ENCODE peak calls at places on chromosome 10, in nine cellular contexts. One of them, this sample, is unnamed.

GRCh38 chr10:31853629-31854028 is 75.0 kb downstream of the ARHGAP12 start:
- DNase-seq in fibroblast of lung: no peak
- DNase-seq in HFF-Myc: no peak
- DNase-seq in CD8-positive, alpha-beta T cell: no peak
- DNase-seq in foreskin fibroblast: no peak
- DNase-seq in astrocyte of the cerebellum: no peak
- DNase-seq in cardiac muscle cell: no peak
- DNase-seq in pancreas: no peak
- DNase-seq in HepG2: no peak
- DNase-seq in this sample: no peak

GRCh38 chr10:102497545-102497944 is 5.0 kb downstream of the ACTR1A start:
- DNase-seq in CD8-positive, alpha-beta T cell: no peak
- DNase-seq in fibroblast of lung: no peak
- DNase-seq in astrocyte of the cerebellum: no peak
- DNase-seq in HFF-Myc: no peak
- DNase-seq in cardiac muscle cell: no peak
- DNase-seq in HepG2: no peak
- DNase-seq in foreskin fibroblast: no peak
- DNase-seq in pancreas: no peak
- DNase-seq in this sample: no peak

GRCh38 chr10:51886438-51887068 is 187.2 kb upstream of the CSTF2T start:
- DNase-seq in astrocyte of the cerebellum: no peak
- DNase-seq in HFF-Myc: no peak
- DNase-seq in foreskin fibroblast: peak; percentile 53
- DNase-seq in CD8-positive, alpha-beta T cell: no peak
- DNase-seq in cardiac muscle cell: peak; percentile 38
- DNase-seq in HepG2: no peak
- DNase-seq in pancreas: no peak
- DNase-seq in fibroblast of lung: peak; percentile 73
- DNase-seq in this sample: no peak

GRCh38 chr10:79472449-79472848 is 27.0 kb upstream of the ZCCHC24 start:
- DNase-seq in foreskin fibroblast: no peak
- DNase-seq in fibroblast of lung: no peak
- DNase-seq in cardiac muscle cell: no peak
- DNase-seq in astrocyte of the cerebellum: no peak
- DNase-seq in HFF-Myc: no peak
- DNase-seq in HepG2: no peak
- DNase-seq in pancreas: no peak
- DNase-seq in CD8-positive, alpha-beta T cell: no peak
- DNase-seq in this sample: no peak

GRCh38 chr10:132065491-132066105 is at the start of gene JAKMIP3:
- DNase-seq in cardiac muscle cell: peak; percentile 92
- DNase-seq in HepG2: peak; percentile 72
- DNase-seq in fibroblast of lung: peak; percentile 90
- DNase-seq in pancreas: peak; percentile 46
- DNase-seq in astrocyte of the cerebellum: peak; percentile 79
- DNase-seq in HFF-Myc: peak; percentile 47
- DNase-seq in foreskin fibroblast: peak; percentile 83
- DNase-seq in CD8-positive, alpha-beta T cell: no peak
- DNase-seq in this sample: no peak

GRCh38 chr10:73812662-73813061 is 1.3 kb upstream of the NDST2 start:
- DNase-seq in foreskin fibroblast: no peak
- DNase-seq in fibroblast of lung: no peak
- DNase-seq in HFF-Myc: no peak
- DNase-seq in HepG2: no peak
- DNase-seq in astrocyte of the cerebellum: no peak
- DNase-seq in cardiac muscle cell: no peak
- DNase-seq in pancreas: no peak
- DNase-seq in CD8-positive, alpha-beta T cell: no peak
- DNase-seq in this sample: no peak

GRCh38 chr10:7634142-7634894 is 32.4 kb downstream of the ITIH5 start:
- DNase-seq in fibroblast of lung: no peak
- DNase-seq in HepG2: no peak
- DNase-seq in astrocyte of the cerebellum: no peak
- DNase-seq in cardiac muscle cell: no peak
- DNase-seq in pancreas: no peak
- DNase-seq in HFF-Myc: no peak
- DNase-seq in foreskin fibroblast: no peak
- DNase-seq in CD8-positive, alpha-beta T cell: no peak
- DNase-seq in this sample: no peak

GRCh38 chr10:70982443-70982842 is 94.1 kb upstream of the PCBD1 start:
- DNase-seq in pancreas: no peak
- DNase-seq in CD8-positive, alpha-beta T cell: no peak
- DNase-seq in cardiac muscle cell: no peak
- DNase-seq in HFF-Myc: no peak
- DNase-seq in HepG2: no peak
- DNase-seq in fibroblast of lung: no peak
- DNase-seq in foreskin fibroblast: peak; percentile 9
- DNase-seq in astrocyte of the cerebellum: no peak
- DNase-seq in this sample: no peak

GRCh38 chr10:75223507-75223906 is 12.2 kb downstream of the COMTD1 start:
- DNase-seq in astrocyte of the cerebellum: no peak
- DNase-seq in pancreas: no peak
- DNase-seq in cardiac muscle cell: no peak
- DNase-seq in CD8-positive, alpha-beta T cell: no peak
- DNase-seq in foreskin fibroblast: no peak
- DNase-seq in HepG2: no peak
- DNase-seq in fibroblast of lung: no peak
- DNase-seq in HFF-Myc: no peak
- DNase-seq in this sample: no peak

GRCh38 chr10:1550291-1550595 is 187.1 kb downstream of the ADARB2 start:
- DNase-seq in CD8-positive, alpha-beta T cell: no peak
- DNase-seq in fibroblast of lung: no peak
- DNase-seq in astrocyte of the cerebellum: no peak
- DNase-seq in cardiac muscle cell: no peak
- DNase-seq in pancreas: no peak
- DNase-seq in HepG2: no peak
- DNase-seq in foreskin fibroblast: no peak
- DNase-seq in HFF-Myc: no peak
- DNase-seq in this sample: no peak

GRCh38 chr10:94131885-94132284 is 138.2 kb downstream of the PLCE1 start:
- DNase-seq in foreskin fibroblast: peak; percentile 45
- DNase-seq in HFF-Myc: no peak
- DNase-seq in HepG2: no peak
- DNase-seq in CD8-positive, alpha-beta T cell: no peak
- DNase-seq in fibroblast of lung: peak; percentile 74
- DNase-seq in pancreas: no peak
- DNase-seq in astrocyte of the cerebellum: peak; percentile 62
- DNase-seq in cardiac muscle cell: peak; percentile 69
- DNase-seq in this sample: no peak

GRCh38 chr10:77853256-77853655 is 73.3 kb downstream of the DLG5 start:
- DNase-seq in HepG2: no peak
- DNase-seq in pancreas: no peak
- DNase-seq in astrocyte of the cerebellum: no peak
- DNase-seq in fibroblast of lung: no peak
- DNase-seq in CD8-positive, alpha-beta T cell: no peak
- DNase-seq in HFF-Myc: no peak
- DNase-seq in cardiac muscle cell: no peak
- DNase-seq in foreskin fibroblast: no peak
- DNase-seq in this sample: no peak

GRCh38 chr10:132875435-132875834 is 66.9 kb downstream of the CFAP46 start:
- DNase-seq in astrocyte of the cerebellum: no peak
- DNase-seq in foreskin fibroblast: no peak
- DNase-seq in HFF-Myc: no peak
- DNase-seq in fibroblast of lung: no peak
- DNase-seq in pancreas: no peak
- DNase-seq in HepG2: no peak
- DNase-seq in CD8-positive, alpha-beta T cell: no peak
- DNase-seq in cardiac muscle cell: no peak
- DNase-seq in this sample: no peak

GRCh38 chr10:110916554-110917346 is 2.2 kb downstream of the BBIP1 start:
- DNase-seq in fibroblast of lung: peak; percentile 92
- DNase-seq in astrocyte of the cerebellum: peak; percentile 23
- DNase-seq in CD8-positive, alpha-beta T cell: no peak
- DNase-seq in cardiac muscle cell: peak; percentile 58
- DNase-seq in HepG2: no peak
- DNase-seq in HFF-Myc: no peak
- DNase-seq in foreskin fibroblast: peak; percentile 81
- DNase-seq in pancreas: no peak
- DNase-seq in this sample: no peak

GRCh38 chr10:132793871-132794849 is 8.2 kb upstream of the NKX6-2 start:
- DNase-seq in fibroblast of lung: no peak
- DNase-seq in astrocyte of the cerebellum: no peak
- DNase-seq in HFF-Myc: no peak
- DNase-seq in cardiac muscle cell: no peak
- DNase-seq in foreskin fibroblast: no peak
- DNase-seq in HepG2: no peak
- DNase-seq in pancreas: no peak
- DNase-seq in CD8-positive, alpha-beta T cell: no peak
- DNase-seq in this sample: no peak

GRCh38 chr10:19638173-19638872 is 177.9 kb upstream of the PLXDC2 start:
- DNase-seq in cardiac muscle cell: peak; percentile 95
- DNase-seq in HepG2: peak; percentile 66
- DNase-seq in astrocyte of the cerebellum: peak; percentile 50
- DNase-seq in HFF-Myc: peak; percentile 88
- DNase-seq in CD8-positive, alpha-beta T cell: no peak
- DNase-seq in pancreas: no peak
- DNase-seq in foreskin fibroblast: peak; percentile 87
- DNase-seq in fibroblast of lung: peak; percentile 94
- DNase-seq in this sample: no peak

GRCh38 chr10:97905276-97905675 is 55.6 kb downstream of the GOLGA7B start:
- DNase-seq in pancreas: no peak
- DNase-seq in HepG2: no peak
- DNase-seq in cardiac muscle cell: no peak
- DNase-seq in foreskin fibroblast: no peak
- DNase-seq in HFF-Myc: no peak
- DNase-seq in astrocyte of the cerebellum: no peak
- DNase-seq in fibroblast of lung: no peak
- DNase-seq in CD8-positive, alpha-beta T cell: no peak
- DNase-seq in this sample: no peak

GRCh38 chr10:132198381-132199181 is 11.8 kb downstream of the DPYSL4 start:
- DNase-seq in HFF-Myc: no peak
- DNase-seq in cardiac muscle cell: no peak
- DNase-seq in HepG2: no peak
- DNase-seq in foreskin fibroblast: no peak
- DNase-seq in fibroblast of lung: no peak
- DNase-seq in pancreas: no peak
- DNase-seq in astrocyte of the cerebellum: no peak
- DNase-seq in CD8-positive, alpha-beta T cell: no peak
- DNase-seq in this sample: no peak

GRCh38 chr10:3889961-3890522 is 105.0 kb upstream of the KLF6 start:
- DNase-seq in pancreas: no peak
- DNase-seq in cardiac muscle cell: peak; percentile 43
- DNase-seq in HepG2: peak; percentile 99
- DNase-seq in foreskin fibroblast: peak; percentile 66
- DNase-seq in HFF-Myc: no peak
- DNase-seq in CD8-positive, alpha-beta T cell: no peak
- DNase-seq in astrocyte of the cerebellum: peak; percentile 62
- DNase-seq in fibroblast of lung: peak; percentile 95
- DNase-seq in this sample: no peak

GRCh38 chr10:62177111-62177510 is 91.5 kb downstream of the RTKN2 start:
- DNase-seq in astrocyte of the cerebellum: no peak
- DNase-seq in foreskin fibroblast: no peak
- DNase-seq in pancreas: no peak
- DNase-seq in cardiac muscle cell: peak; percentile 47
- DNase-seq in fibroblast of lung: peak; percentile 57
- DNase-seq in CD8-positive, alpha-beta T cell: no peak
- DNase-seq in HFF-Myc: no peak
- DNase-seq in HepG2: no peak
- DNase-seq in this sample: no peak

GRCh38 chr10:3668276-3668960 is 116.6 kb downstream of the KLF6 start:
- DNase-seq in CD8-positive, alpha-beta T cell: peak; percentile 44
- DNase-seq in fibroblast of lung: peak; percentile 91
- DNase-seq in foreskin fibroblast: no peak
- DNase-seq in cardiac muscle cell: peak; percentile 94
- DNase-seq in HFF-Myc: peak; percentile 5
- DNase-seq in HepG2: peak; percentile 55
- DNase-seq in astrocyte of the cerebellum: peak; percentile 23
- DNase-seq in pancreas: peak; percentile 42
- DNase-seq in this sample: peak; percentile 69

GRCh38 chr10:33136781-33137180 is 178.8 kb upstream of the ITGB1 start:
- DNase-seq in fibroblast of lung: peak; percentile 95
- DNase-seq in pancreas: no peak
- DNase-seq in cardiac muscle cell: no peak
- DNase-seq in HepG2: no peak
- DNase-seq in CD8-positive, alpha-beta T cell: no peak
- DNase-seq in foreskin fibroblast: no peak
- DNase-seq in HFF-Myc: no peak
- DNase-seq in astrocyte of the cerebellum: no peak
- DNase-seq in this sample: no peak

GRCh38 chr10:36446873-36447272 is 678.5 kb upstream of the ANKRD30A start:
- DNase-seq in astrocyte of the cerebellum: no peak
- DNase-seq in foreskin fibroblast: no peak
- DNase-seq in pancreas: peak; percentile 36
- DNase-seq in fibroblast of lung: no peak
- DNase-seq in HepG2: no peak
- DNase-seq in cardiac muscle cell: peak; percentile 37
- DNase-seq in HFF-Myc: no peak
- DNase-seq in CD8-positive, alpha-beta T cell: no peak
- DNase-seq in this sample: no peak
- H3K4me3 ChIP-seq in astrocyte of the cerebellum: no peak overlapping the region
- H3K4me3 ChIP-seq in foreskin fibroblast: no peak overlapping the region
- H3K4me3 ChIP-seq in pancreas: no peak overlapping the region
- H3K4me3 ChIP-seq in fibroblast of lung: no peak overlapping the region
- H3K4me3 ChIP-seq in HepG2: no peak overlapping the region
- H3K4me3 ChIP-seq in cardiac muscle cell: no peak overlapping the region
- H3K4me3 ChIP-seq in HFF-Myc: no peak overlapping the region
- H3K4me3 ChIP-seq in CD8-positive, alpha-beta T cell: no peak overlapping the region
- H3K4me3 ChIP-seq in this sample: no peak overlapping the region

DNA sequence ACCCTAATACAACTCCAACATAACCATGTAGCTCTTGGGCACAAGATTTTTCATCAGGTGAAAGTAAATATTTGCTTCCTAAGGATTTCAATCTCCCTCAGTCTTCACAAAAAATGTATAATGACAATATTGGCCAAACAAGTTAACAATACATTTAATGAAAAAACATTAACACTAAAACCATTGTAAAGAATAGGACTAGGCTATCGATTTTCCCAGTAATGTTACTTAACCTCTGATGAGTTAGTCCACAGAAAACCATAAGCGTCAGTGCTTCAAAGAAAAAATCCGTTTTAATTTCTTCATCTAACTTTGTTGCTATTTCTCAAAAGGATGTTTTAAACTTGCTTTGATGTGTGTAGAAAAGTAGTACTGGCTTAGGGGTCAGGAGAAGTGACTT is 1.2 kb downstream of the ZNF33B start:
- DNase-seq in cardiac muscle cell: no peak
- DNase-seq in pancreas: no peak
- DNase-seq in CD8-positive, alpha-beta T cell: no peak
- DNase-seq in astrocyte of the cerebellum: no peak
- DNase-seq in fibroblast of lung: no peak
- DNase-seq in foreskin fibroblast: no peak
- DNase-seq in HepG2: peak; percentile 30
- DNase-seq in HFF-Myc: no peak
- DNase-seq in this sample: no peak
- H3K4me3 ChIP-seq in cardiac muscle cell: peak overlapping the region; percentile 80
- H3K4me3 ChIP-seq in pancreas: peak overlapping the region; percentile 46
- H3K4me3 ChIP-seq in CD8-positive, alpha-beta T cell: peak overlapping the region; percentile 88
- H3K4me3 ChIP-seq in astrocyte of the cerebellum: no peak overlapping the region
- H3K4me3 ChIP-seq in fibroblast of lung: no peak overlapping the region
- H3K4me3 ChIP-seq in foreskin fibroblast: no peak overlapping the region
- H3K4me3 ChIP-seq in HepG2: peak overlapping the region; percentile 78
- H3K4me3 ChIP-seq in HFF-Myc: peak overlapping the region; percentile 82
- H3K4me3 ChIP-seq in this sample: peak overlapping the region; percentile 89

GRCh38 chr10:14562615-14563214 is 212.0 kb downstream of the FAM107B start:
- DNase-seq in fibroblast of lung: no peak
- DNase-seq in HepG2: no peak
- DNase-seq in foreskin fibroblast: no peak
- DNase-seq in CD8-positive, alpha-beta T cell: no peak
- DNase-seq in pancreas: no peak
- DNase-seq in cardiac muscle cell: no peak
- DNase-seq in HFF-Myc: no peak
- DNase-seq in astrocyte of the cerebellum: no peak
- DNase-seq in this sample: no peak
- H3K4me3 ChIP-seq in fibroblast of lung: no peak overlapping the region
- H3K4me3 ChIP-seq in HepG2: no peak overlapping the region
- H3K4me3 ChIP-seq in foreskin fibroblast: no peak overlapping the region
- H3K4me3 ChIP-seq in CD8-positive, alpha-beta T cell: peak overlapping the region; percentile 30
- H3K4me3 ChIP-seq in pancreas: no peak overlapping the region
- H3K4me3 ChIP-seq in cardiac muscle cell: no peak overlapping the region
- H3K4me3 ChIP-seq in HFF-Myc: no peak overlapping the region
- H3K4me3 ChIP-seq in astrocyte of the cerebellum: no peak overlapping the region
- H3K4me3 ChIP-seq in this sample: no peak overlapping the region

GRCh38 chr10:68599754-68600040 is 39.6 kb downstream of the TET1 start:
- DNase-seq in CD8-positive, alpha-beta T cell: no peak
- DNase-seq in cardiac muscle cell: no peak
- DNase-seq in fibroblast of lung: no peak
- DNase-seq in astrocyte of the cerebellum: no peak
- DNase-seq in HFF-Myc: no peak
- DNase-seq in pancreas: no peak
- DNase-seq in HepG2: no peak
- DNase-seq in foreskin fibroblast: no peak
- DNase-seq in this sample: no peak
- H3K4me3 ChIP-seq in CD8-positive, alpha-beta T cell: peak overlapping the region; percentile 72
- H3K4me3 ChIP-seq in cardiac muscle cell: peak overlapping the region; percentile 44
- H3K4me3 ChIP-seq in fibroblast of lung: peak overlapping the region; percentile 51
- H3K4me3 ChIP-seq in astrocyte of the cerebellum: peak overlapping the region; percentile 38
- H3K4me3 ChIP-seq in HFF-Myc: peak overlapping the region; percentile 41
- H3K4me3 ChIP-seq in pancreas: peak overlapping the region; percentile 25
- H3K4me3 ChIP-seq in HepG2: peak overlapping the region; percentile 76
- H3K4me3 ChIP-seq in foreskin fibroblast: peak overlapping the region; percentile 55
- H3K4me3 ChIP-seq in this sample: peak overlapping the region; percentile 55

This sample was measured in Jurkat, Clone E6-1.